ENCODE peak calls at places on chromosomes 4 and X, in seven cellular contexts. R, L, J, F, U, Y and K are unnamed samples.

GRCh38 chr4:124206779-124207605 is 505.5 kb downstream of the ANKRD50 start:
- DNase-seq in R (no peak), L (peak; percentile 21), J (no peak), F (no peak), U (no peak), Y (peak; percentile 46), K (no peak)

GRCh38 chrX:15769300-15769954 is 20.9 kb upstream of the ZRSR2 start:
- DNase-seq in R (no peak), L (no peak), J (no peak), F (no peak), U (no peak), Y (peak; percentile 22), K (no peak)

GRCh38 chr4:41594439-41594838 is 56.5 kb downstream of the LIMCH1 start:
- DNase-seq in R (no peak), L (no peak), J (no peak), F (no peak), U (no peak), Y (no peak), K (peak; percentile 30)

GRCh38 chrX:114162068-114162735 is 421.7 kb upstream of the HTR2C start:
- DNase-seq in R (no peak), L (peak; percentile 4), J (no peak), F (no peak), U (no peak), Y (no peak), K (no peak)

GRCh38 chr4:45701616-45702015 is 422.2 kb downstream of the GABRG1 start:
- DNase-seq in R (no peak), L (no peak), J (no peak), F (no peak), U (no peak), Y (no peak), K (no peak)

GRCh38 chr4:176792348-176793059 is at the start of gene VEGFC:
- DNase-seq in R (peak; percentile 24), L (peak; percentile 73), J (peak; percentile 51), F (peak; percentile 61), U (peak; percentile 66), Y (peak; percentile 73), K (no peak)

GRCh38 chrX:13687203-13687602 is 1.7 kb upstream of the RAB9A start:
- DNase-seq in R (no peak), L (no peak), J (no peak), F (no peak), U (no peak), Y (no peak), K (no peak)

GRCh38 chrX:46710927-46711623 is 47.8 kb downstream of the SLC9A7 start:
- DNase-seq in R (no peak), L (no peak), J (no peak), F (no peak), U (no peak), Y (no peak), K (no peak)

GRCh38 chrX:40260123-40260751 is 162.5 kb upstream of the BCOR start:
- DNase-seq in R (no peak), L (no peak), J (peak; percentile 60), F (no peak), U (no peak), Y (no peak), K (no peak)

GRCh38 chrX:136262812-136263315 is 11.7 kb upstream of the MAP7D3 start:
- DNase-seq in R (no peak), L (peak; percentile 4), J (no peak), F (no peak), U (no peak), Y (no peak), K (no peak)

GRCh38 chrX:46571423-46572294 is 1.9 kb upstream of the CHST7 start:
- DNase-seq in R (no peak), L (no peak), J (no peak), F (no peak), U (no peak), Y (no peak), K (no peak)

DNA sequence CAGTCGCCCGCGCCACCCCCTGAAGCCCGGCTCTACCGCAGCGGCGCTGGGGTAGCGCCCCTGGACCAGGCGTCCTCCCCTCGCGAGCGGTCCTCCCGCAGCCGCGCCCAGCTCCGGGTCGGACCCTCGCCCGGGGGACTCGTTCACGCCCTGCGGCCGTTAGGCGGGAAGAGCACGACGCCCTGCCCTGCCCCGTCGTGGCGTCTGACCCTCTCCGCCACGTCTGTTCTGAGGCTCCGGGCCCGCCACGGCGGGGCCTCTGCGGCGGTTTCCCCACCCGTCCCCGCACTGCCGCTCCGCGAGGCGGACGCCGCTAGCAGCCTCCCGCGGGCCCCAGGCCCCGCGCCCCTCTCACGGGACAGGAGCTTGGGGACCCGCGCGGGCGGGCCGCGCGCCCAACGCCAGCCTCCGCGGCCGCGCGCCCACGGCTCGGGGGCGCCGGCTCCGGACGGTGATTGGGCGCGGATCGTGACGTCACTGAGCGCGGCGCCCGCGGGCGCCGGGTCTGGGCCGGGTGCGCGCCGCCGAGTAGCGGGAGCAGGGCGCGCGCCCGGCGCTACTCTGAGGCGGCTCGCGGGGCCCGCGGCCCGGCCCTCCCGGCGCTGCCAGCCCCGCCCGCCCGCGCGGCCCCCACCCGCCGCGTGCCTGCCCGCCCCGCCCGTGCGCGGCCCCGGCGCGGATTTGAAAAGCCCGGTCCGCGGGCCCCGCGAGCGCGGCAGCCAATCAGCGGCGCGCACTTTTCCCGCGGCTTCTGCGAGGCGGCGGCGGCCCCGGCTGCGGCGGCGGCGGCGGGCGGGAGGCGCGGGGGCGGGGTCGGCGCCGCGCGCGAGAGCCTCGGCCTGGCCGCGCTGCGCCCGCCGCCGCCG is at the start of gene NSD2:
- DNase-seq in R (peak; percentile 94), L (peak; percentile 81), J (peak; percentile 90), F (peak; percentile 92), U (peak; percentile 92), Y (peak; percentile 87), K (peak; percentile 78)
- TF ChIP-seq POLR2A in R (peak; percentile 96), L (peak; percentile 42), J (peak; percentile 86), F (peak; percentile 87), U (peak; percentile 63), Y (peak; percentile 83), K (peak; percentile 72)

DNA sequence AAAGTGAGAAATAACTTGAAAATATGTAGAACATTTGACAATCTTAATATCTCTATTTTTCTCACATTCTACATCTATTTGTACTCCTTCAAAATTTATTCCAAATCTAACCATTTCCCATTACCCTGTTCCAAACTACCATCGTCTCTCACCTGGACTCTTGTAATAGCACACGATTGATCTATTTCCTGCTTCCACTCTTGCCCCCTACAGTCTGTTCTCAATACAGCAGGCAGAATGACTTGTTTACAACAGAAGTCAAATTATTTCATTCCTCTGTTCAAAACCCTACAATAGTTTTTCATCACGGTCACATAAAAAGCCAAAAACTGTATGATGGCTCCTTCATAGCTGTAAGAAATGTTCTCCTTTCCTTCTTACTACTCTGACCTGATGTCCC is 21.1 kb upstream of the LUZP4 start:
- DNase-seq in R (no peak), L (peak; percentile 18), J (no peak), F (no peak), U (no peak), Y (peak; percentile 1), K (no peak)
- TF ChIP-seq CTCF in R (no peak), L (no peak), J (peak; percentile 24), F (peak; percentile 25), U (peak; percentile 12), Y (peak; percentile 31), K (no peak)

DNA sequence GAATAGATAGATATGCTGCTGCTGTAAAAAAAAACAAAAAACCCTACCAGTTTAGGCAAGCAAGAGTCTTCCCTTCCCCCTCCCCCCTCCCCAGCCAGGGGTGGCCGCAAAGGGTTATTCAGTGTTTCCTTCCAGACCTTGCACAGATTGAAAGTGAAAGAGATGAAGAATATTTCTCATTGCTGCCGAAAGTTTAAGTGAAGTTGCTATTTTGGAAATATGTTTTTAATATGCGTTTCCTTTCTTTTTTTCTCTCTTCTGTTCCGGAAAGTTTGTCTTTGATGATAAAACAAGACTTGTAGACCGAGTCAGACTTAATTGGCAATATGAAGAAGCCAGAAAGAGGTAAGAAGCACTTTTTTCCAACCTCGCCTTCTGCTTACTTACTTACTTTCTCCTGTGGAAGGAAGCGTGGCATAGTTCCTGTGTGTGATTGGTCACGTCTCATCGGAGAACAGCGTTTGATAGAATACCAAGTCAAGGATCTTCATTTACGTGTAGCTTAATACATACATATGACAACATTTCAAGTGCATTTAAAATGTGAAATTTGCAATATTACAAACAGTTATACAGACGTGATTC is 58.4 kb upstream of the CLCN4 start:
- DNase-seq in R (no peak), L (no peak), J (peak; percentile 15), F (no peak), U (no peak), Y (no peak), K (no peak)
- H3K27ac ChIP-seq in R (peak overlapping the region; percentile 76), L (no peak overlapping the region), J (peak overlapping the region; percentile 32), F (no peak overlapping the region), U (no peak overlapping the region), Y (no peak overlapping the region), K (peak overlapping the region; percentile 68)

GRCh38 chr4:44679060-44679459 is 840 bp downstream of the GUF1 start:
- DNase-seq in R (no peak), L (no peak), J (no peak), F (no peak), U (no peak), Y (no peak), K (no peak)

GRCh38 chr4:44674471-44674870 is 3.7 kb upstream of the GUF1 start:
- DNase-seq in R (no peak), L (no peak), J (no peak), F (no peak), U (no peak), Y (no peak), K (no peak)

GRCh38 chr4:44678094-44679023 is at the start of gene GUF1:
- DNase-seq in R (peak; percentile 92), L (peak; percentile 88), J (peak; percentile 90), F (peak; percentile 93), U (peak; percentile 93), Y (peak; percentile 86), K (peak; percentile 78)
- TF ChIP-seq POLR2A in R (peak; percentile 81), L (peak; percentile 61), J (peak; percentile 63), F (peak; percentile 62), U (peak; percentile 62), Y (peak; percentile 90), K (peak; percentile 62)

GRCh38 chrX:138150709-138151108 is 560.8 kb downstream of the FGF13 start:
- DNase-seq in R (no peak), L (no peak), J (no peak), F (no peak), U (no peak), Y (no peak), K (no peak)
- TF ChIP-seq CTCF in R (no peak), L (no peak), J (no peak), F (peak; percentile 11), U (no peak), Y (no peak), K (no peak)